ENCODE peak calls at places on chromosomes 12 and 14, in ten cellular contexts. J is COLO829; A is testis; V is posterior cingulate gyrus; M is activated naive CD4-positive, alpha-beta T cell treated with anti-CD3 and anti-CD28 coated beads for 36 hours; W is hippocampal formation; O is activated naive CD8-positive, alpha-beta T cell treated with anti-CD3 and anti-CD28 coated beads for 36 hours; Q is body of pancreas; N is stimulated activated CD4-positive, alpha-beta T cell treated with anti-CD3 and anti-CD28 coated beads, TNF-alpha, amount 100 ng/mL, for 4 hours; U is T-helper 17 cell. F is an unnamed sample.

GRCh38 chr12:130486146-130486435 is 148.4 kb downstream of the PIWIL1 start:
- DNase-seq in N (no peak), U (no peak), M (no peak), Q (no peak), A (no peak), V (no peak), W (no peak), O (no peak), J (no peak), F (no peak)

GRCh38 chr12:9796916-9797315 is 30.4 kb upstream of the KLRF1 start:
- DNase-seq in O (no peak), M (no peak), N (no peak), W (no peak), A (no peak), J (no peak), U (no peak), Q (no peak), V (no peak), F (no peak)

GRCh38 chr14:29220077-29220476 is 453.5 kb downstream of the FOXG1 start:
- DNase-seq in W (no peak), U (no peak), A (no peak), V (no peak), Q (no peak), O (no peak), M (no peak), N (no peak), J (no peak), F (no peak)

GRCh38 chr12:53217049-53217929 is 10.2 kb upstream of the ITGB7 start:
- DNase-seq in W (no peak), Q (peak), V (no peak), J (no peak), O (peak), N (no peak), U (no peak), A (no peak), M (peak), F (no peak)

GRCh38 chr12:52818376-52818775 is 4.5 kb upstream of the KRT4 start:
- DNase-seq in M (no peak), N (no peak), A (no peak), U (no peak), Q (no peak), O (no peak), J (no peak), W (no peak), V (no peak), F (no peak)

GRCh38 chr14:89534896-89535615 is 118.0 kb upstream of the FOXN3 start:
- DNase-seq in V (no peak), U (no peak), O (no peak), Q (no peak), M (no peak), N (no peak), J (peak), A (no peak), W (no peak), F (no peak)

GRCh38 chr14:56125772-56126411 is 7.7 kb downstream of the PELI2 start:
- DNase-seq in W (no peak), Q (peak), V (no peak), O (no peak), J (no peak), N (no peak), M (no peak), A (no peak), U (no peak), F (no peak)

GRCh38 chr12:56581418-56582145 is 48.5 kb downstream of the BAZ2A start:
- DNase-seq in N (no peak), U (no peak), A (peak), M (peak), W (no peak), Q (no peak), J (no peak), V (no peak), O (peak), F (no peak)

GRCh38 chr14:98210045-98210678 is 1061.8 kb downstream of the BCL11B start:
- DNase-seq in W (no peak), N (no peak), V (no peak), A (no peak), Q (no peak), O (peak), U (no peak), J (no peak), M (peak), F (no peak)

GRCh38 chr12:111451649-111452129 is 46.0 kb downstream of the SH2B3 start:
- DNase-seq in J (peak), O (no peak), V (no peak), Q (no peak), A (peak), M (no peak), U (no peak), W (no peak), N (no peak), F (no peak)

GRCh38 chr12:120972870-120973543 is 5.3 kb upstream of the HNF1A start:
- DNase-seq in M (no peak), J (no peak), A (no peak), U (no peak), W (no peak), O (no peak), V (no peak), Q (no peak), N (no peak), F (no peak)

GRCh38 chr14:37232907-37233481 is 35.3 kb downstream of the MIPOL1 start:
- DNase-seq in O (no peak), V (no peak), A (no peak), Q (no peak), M (no peak), J (peak), W (no peak), N (no peak), U (no peak), F (no peak)

GRCh38 chr12:14239350-14239934 is 126.0 kb upstream of the ATF7IP start:
- DNase-seq in Q (peak), U (no peak), N (no peak), W (peak), O (peak), V (no peak), A (peak), M (peak), J (no peak), F (no peak)

GRCh38 chr12:124224535-124225110 is 70.3 kb upstream of the RFLNA start:
- DNase-seq in Q (no peak), U (no peak), V (no peak), O (no peak), W (no peak), M (no peak), J (no peak), N (no peak), A (no peak), F (no peak)

GRCh38 chr12:124548854-124549378 is 18.5 kb downstream of the NCOR2 start:
- DNase-seq in O (no peak), N (no peak), V (no peak), A (peak), J (peak), M (peak), Q (peak), W (no peak), U (no peak), F (no peak)

GRCh38 chr12:22979854-22980253 is 354.9 kb downstream of the ETNK1 start:
- DNase-seq in A (no peak), W (no peak), O (no peak), V (no peak), M (no peak), U (no peak), N (no peak), Q (no peak), J (no peak), F (no peak)